ENCODE peak calls at places on chromosomes 5 and 9, in seven cellular contexts. Q is CD8-positive, alpha-beta T cell; H is neural progenitor cell; Z is ovary; X is A549; D is GM23338; A is transverse colon. U is an unnamed sample. For H3K4me1, the result is how much of the 10 kb centered on the place peaks cover.

GRCh38 chr9:18493361-18494015 is 19.5 kb downstream of the ADAMTSL1 start:
- DNase-seq in Q (no peak), D (no peak), A (no peak), H (no peak), X (no peak), Z (no peak), U (no peak)

GRCh38 chr9:91341749-91342148 is 20.0 kb downstream of the AUH start:
- DNase-seq in Z (no peak), Q (no peak), D (no peak), X (no peak), A (no peak), H (no peak), U (no peak)

GRCh38 chr5:169576181-169576598 is 7.4 kb upstream of the SPDL1 start:
- DNase-seq in Q (no peak), D (no peak), A (no peak), Z (no peak), X (no peak), H (no peak), U (no peak)

GRCh38 chr9:125659954-125660353 is 47.1 kb downstream of the MAPKAP1 start:
- DNase-seq in Z (no peak), X (no peak), A (no peak), H (no peak), D (no peak), Q (no peak), U (no peak)

GRCh38 chr5:91449083-91449482 is 66.0 kb upstream of the ARRDC3 start:
- DNase-seq in Z (no peak), X (no peak), D (no peak), H (no peak), A (no peak), Q (no peak), U (no peak)

GRCh38 chr9:136619742-136620440 is 42.8 kb upstream of the EGFL7 start:
- DNase-seq in H (no peak), X (no peak), Z (no peak), D (no peak), Q (no peak), A (peak), U (no peak)

GRCh38 chr9:31210982-31211570 is 1173.4 kb upstream of the ACO1 start:
- DNase-seq in D (peak), X (peak), Q (peak), H (peak), A (peak), Z (no peak), U (no peak)

GRCh38 chr5:34452170-34452828 is 203.8 kb upstream of the RAI14 start:
- DNase-seq in H (peak), Z (no peak), A (no peak), Q (no peak), D (peak), X (no peak), U (no peak)

GRCh38 chr5:33662721-33663435 is 222.1 kb downstream of the TARS1 start:
- DNase-seq in A (no peak), X (no peak), H (no peak), D (no peak), Q (no peak), Z (no peak), U (no peak)

GRCh38 chr5:81251922-81252321 is 18.8 kb downstream of the CKMT2 start:
- DNase-seq in A (no peak), H (no peak), Z (no peak), D (no peak), Q (no peak), X (no peak), U (no peak)

GRCh38 chr9:95268681-95269080 is 48.8 kb downstream of the FANCC start:
- DNase-seq in A (no peak), X (peak), D (peak), Q (no peak), Z (no peak), H (peak), U (no peak)

GRCh38 chr9:108511200-108511756 is 344.5 kb downstream of the ACTL7B start:
- DNase-seq in D (no peak), Q (no peak), A (no peak), H (no peak), Z (no peak), X (no peak), U (no peak)

GRCh38 chr9:95504053-95504963 is 12.5 kb downstream of the PTCH1 start:
- DNase-seq in A (peak), Q (no peak), Z (no peak), X (peak), D (peak), H (peak), U (no peak)

GRCh38 chr5:124652514-124652819 is 94.0 kb downstream of the ZNF608 start:
- DNase-seq in Q (no peak), A (no peak), X (no peak), Z (no peak), D (no peak), H (no peak), U (no peak)

GRCh38 chr5:59555596-59555995 is 337.9 kb downstream of the PDE4D start:
- DNase-seq in X (no peak), Z (no peak), Q (no peak), D (no peak), H (peak), A (no peak), U (no peak)

GRCh38 chr5:176446884-176447537 is 1.2 kb upstream of the FAF2 start:
- DNase-seq in X (no peak), H (peak), Z (peak), A (peak), D (peak), Q (no peak), U (no peak)

GRCh38 chr5:169395136-169395535 is 94.2 kb upstream of the SLIT3 start:
- DNase-seq in H (no peak), X (no peak), D (no peak), A (no peak), Z (no peak), Q (no peak), U (no peak)

GRCh38 chr9:87088192-87088591 is 140.9 kb upstream of the GAS1 start:
- DNase-seq in A (no peak), D (no peak), Q (no peak), X (no peak), Z (no peak), H (no peak), U (no peak)

GRCh38 chr5:103472820-103473219 is 89.8 kb downstream of the NUDT12 start:
- DNase-seq in H (no peak), D (no peak), Z (no peak), A (no peak), Q (no peak), X (peak), U (no peak)

GRCh38 chr9:82934949-82935348 is 128.0 kb downstream of the RASEF start:
- DNase-seq in X (peak), H (peak), D (peak), A (no peak), Z (no peak), Q (no peak), U (no peak)

GRCh38 chr5:8012131-8012977 is 143.4 kb downstream of the MTRR start:
- DNase-seq in D (no peak), Q (no peak), Z (no peak), X (peak), H (no peak), A (no peak), U (no peak)

GRCh38 chr5:5419291-5420210 is 2.9 kb upstream of the ICE1 start:
- DNase-seq in Q (no peak), Z (peak), A (no peak), X (peak), D (peak), H (peak), U (no peak)

GRCh38 chr5:178546675-178547033 is 43.5 kb downstream of the COL23A1 start:
- DNase-seq in H (no peak), A (no peak), Z (no peak), D (no peak), X (no peak), Q (no peak), U (no peak)

GRCh38 chr5:150851039-150851438 is 4.7 kb downstream of the IRGM start:
- DNase-seq in D (no peak), Q (no peak), X (no peak), A (no peak), Z (no peak), H (no peak), U (no peak)

GRCh38 chr5:150848271-150848670 is 1.9 kb downstream of the IRGM start:
- DNase-seq in Q (no peak), D (no peak), H (no peak), A (no peak), Z (no peak), X (no peak), U (no peak)

GRCh38 chr5:150846651-150847333 is 471 bp downstream of the IRGM start:
- DNase-seq in Q (peak), A (peak), H (peak), X (peak), Z (peak), D (peak), U (no peak)

GRCh38 chr5:150847334-150847695 is 994 bp downstream of the IRGM start:
- DNase-seq in A (no peak), Z (no peak), Q (no peak), D (no peak), H (no peak), X (no peak), U (no peak)
- TF ChIP-seq CTCF in A (no peak), Z (no peak), Q (no peak), D (no peak), H (no peak), X (no peak), U (no peak)

DNA sequence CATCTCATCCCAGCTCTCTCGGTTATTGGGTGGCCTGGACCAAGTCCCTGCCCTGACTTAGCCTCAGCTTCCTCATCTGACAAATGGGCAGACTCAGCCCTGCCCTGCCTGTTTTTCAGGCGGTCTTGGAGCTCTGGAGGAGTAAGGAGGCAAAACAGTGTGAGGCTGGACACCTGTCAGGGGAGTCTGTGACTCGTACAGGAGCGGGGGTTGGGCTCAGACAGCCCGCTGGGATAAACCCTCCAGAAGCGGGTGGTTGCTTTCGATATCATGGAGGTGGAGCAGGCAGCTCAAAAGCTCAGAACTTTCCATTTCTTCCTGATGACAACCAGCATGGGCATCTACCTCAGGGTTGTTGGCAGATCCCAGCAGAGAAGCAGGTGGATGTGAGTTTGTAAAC is 72.9 kb upstream of the GGTA1 start:
- DNase-seq in H (no peak), D (no peak), Q (no peak), Z (no peak), A (no peak), X (no peak), U (no peak)
- H3K4me1 ChIP-seq in H (under half), D (under half), Q (under half), Z (under half), A (under half), X (under half), U (under half)

GRCh38 chr5:9365501-9365900 is 180.4 kb downstream of the SEMA5A start:
- DNase-seq in H (peak), A (no peak), X (no peak), Z (no peak), D (peak), Q (no peak), U (no peak)

GRCh38 chr5:9363026-9363793 is 182.7 kb downstream of the SEMA5A start:
- DNase-seq in Q (no peak), D (no peak), X (no peak), Z (no peak), A (no peak), H (no peak), U (no peak)

GRCh38 chr5:9358961-9359686 is 186.8 kb downstream of the SEMA5A start:
- DNase-seq in Q (no peak), D (no peak), H (no peak), X (no peak), Z (no peak), A (no peak), U (no peak)

GRCh38 chr5:9361835-9362234 is 184.0 kb downstream of the SEMA5A start:
- DNase-seq in D (peak), Z (no peak), H (peak), Q (peak), A (peak), X (peak), U (no peak)

DNA sequence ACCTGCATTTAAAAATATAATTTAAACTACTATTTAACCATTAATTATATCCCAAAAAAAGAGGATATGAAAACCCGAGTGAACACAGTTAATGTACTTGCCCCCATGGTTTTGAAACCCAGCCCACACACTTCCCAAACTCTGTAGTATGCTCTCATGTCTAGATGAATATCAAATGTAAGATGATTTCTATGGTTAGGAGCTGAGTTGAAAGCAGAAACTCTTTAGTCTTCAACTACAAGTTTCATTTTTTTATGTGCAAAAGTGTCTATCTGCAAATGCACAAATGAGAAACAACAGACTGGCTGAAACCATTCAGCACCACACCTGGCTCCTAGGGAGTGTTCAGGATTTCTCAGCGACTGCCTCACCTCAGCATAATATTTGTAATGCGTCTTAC is 183.3 kb downstream of the SEMA5A start:
- DNase-seq in D (no peak), A (no peak), H (no peak), X (no peak), Q (no peak), Z (no peak), U (no peak)
- TF ChIP-seq CTCF in D (no peak), A (no peak), H (no peak), X (no peak), Q (no peak), Z (no peak), U (no peak)

DNA sequence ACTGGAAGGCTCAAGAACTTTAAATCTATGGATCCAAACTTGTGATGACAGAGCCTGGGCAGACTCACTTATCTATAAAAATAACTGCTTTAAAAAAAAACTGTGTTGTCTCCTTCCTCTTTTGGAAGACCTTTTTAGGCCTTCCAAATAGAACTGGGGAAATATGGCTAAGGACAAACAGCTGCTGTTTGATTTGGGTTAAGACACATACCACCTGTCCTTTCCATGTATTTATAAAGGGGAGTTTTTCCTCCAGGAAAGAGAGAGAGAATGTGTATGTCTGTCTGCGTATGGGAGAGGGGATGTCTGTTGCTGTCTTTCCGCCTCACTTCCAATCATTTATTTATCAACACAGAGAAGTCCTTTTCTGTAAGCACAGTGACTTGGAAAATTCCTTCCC is 2.8 kb downstream of the ARHGEF37 start:
- DNase-seq in Z (no peak), H (no peak), X (no peak), D (no peak), A (no peak), Q (no peak), U (no peak)
- H3K4me1 ChIP-seq in Z (under half), H (under half), X (under half), D (under half), A (half or more), Q (under half), U (under half)

DNA sequence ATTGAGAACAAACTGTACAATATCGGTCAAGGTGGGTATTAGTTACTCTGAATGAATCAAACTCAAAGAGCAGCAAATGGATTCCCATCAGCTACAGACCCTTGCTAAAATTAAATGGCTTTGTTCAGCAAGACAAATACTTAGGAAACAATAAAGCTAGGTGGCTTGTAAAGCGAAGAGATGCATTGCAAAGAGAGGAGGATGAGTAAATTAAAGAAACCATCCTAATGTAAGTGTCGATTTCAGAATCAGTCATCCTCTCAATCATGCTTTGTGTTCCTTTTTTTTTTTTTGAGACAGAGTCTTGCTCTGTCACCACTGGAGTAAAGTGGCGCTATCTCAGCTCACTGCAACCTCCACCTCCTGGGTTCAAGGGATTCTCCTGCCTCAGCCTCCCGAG is 359.2 kb upstream of the ZNF462 start:
- DNase-seq in D (no peak), X (no peak), Z (no peak), Q (no peak), H (no peak), A (no peak), U (no peak)
- TF ChIP-seq CTCF in D (no peak), X (no peak), Z (no peak), Q (no peak), H (no peak), A (no peak), U (no peak)

GRCh38 chr9:121282309-121283071 is 14.5 kb downstream of the GSN start:
- DNase-seq in Z (peak), D (no peak), H (no peak), A (peak), Q (no peak), X (no peak), U (peak)
- H3K4me1 ChIP-seq in Z (half or more), D (under half), H (under half), A (half or more), Q (under half), X (half or more), U (half or more)

GRCh38 chr9:133556354-133556753 is 21.9 kb downstream of the ADAMTSL2 start:
- DNase-seq in D (no peak), A (no peak), Q (no peak), H (no peak), X (no peak), Z (no peak), U (no peak)

GRCh38 chr9:133554729-133555128 is 20.2 kb downstream of the ADAMTSL2 start:
- DNase-seq in D (no peak), A (no peak), Q (no peak), X (no peak), H (no peak), Z (no peak), U (no peak)

GRCh38 chr9:133552236-133552635 is 17.7 kb downstream of the ADAMTSL2 start:
- DNase-seq in X (no peak), H (no peak), A (no peak), D (no peak), Z (no peak), Q (no peak), U (no peak)

GRCh38 chr9:133553978-133554713 is 19.6 kb downstream of the ADAMTSL2 start:
- DNase-seq in D (peak), A (no peak), X (no peak), Q (no peak), H (peak), Z (no peak), U (no peak)

GRCh38 chr9:133553123-133553522 is 18.6 kb downstream of the ADAMTSL2 start:
- DNase-seq in Z (no peak), H (no peak), A (no peak), D (peak), X (no peak), Q (no peak), U (no peak)
- TF ChIP-seq CTCF in Z (no peak), H (no peak), A (no peak), D (no peak), X (no peak), Q (no peak), U (no peak)

GRCh38 chr5:99019812-99020697 is 91.2 kb upstream of the CHD1 start:
- DNase-seq in A (no peak), X (peak), Q (no peak), D (no peak), H (no peak), Z (no peak), U (no peak)
- H3K4me1 ChIP-seq in A (half or more), X (under half), Q (under half), D (under half), H (under half), Z (under half), U (under half)

GRCh38 chr5:62649025-62649424 is 70.4 kb downstream of the LRRC70 start:
- DNase-seq in Z (no peak), D (no peak), X (no peak), A (no peak), H (no peak), Q (no peak), U (no peak)
- TF ChIP-seq CTCF in Z (no peak), D (no peak), X (no peak), A (no peak), H (no peak), Q (no peak), U (no peak)

GRCh38 chr9:131627326-131627845 is 82.1 kb downstream of the PRRT1B start:
- DNase-seq in D (no peak), Q (no peak), Z (no peak), H (no peak), X (no peak), A (no peak), U (no peak)
- H3K4me1 ChIP-seq in D (under half), Q (under half), Z (under half), H (under half), X (under half), A (half or more), U (under half)

U was measured in thoracic aorta.